ENCODE peak calls at places on chromosomes 6 and 20, in nine cellular contexts. One of them, this sample, is unnamed.

GRCh38 chr20:24964518-24964838 is 15.4 kb downstream of the CST7 start:
- DNase-seq in brain pericyte: no peak
- DNase-seq in amygdala: no peak
- DNase-seq in GM12878: no peak
- DNase-seq in HEK293T: no peak
- DNase-seq in astrocyte of the hippocampus: no peak
- DNase-seq in T-helper 9 cell: no peak
- DNase-seq in gastrocnemius medialis: no peak
- DNase-seq in T-helper 17 cell: no peak
- DNase-seq in this sample: no peak

GRCh38 chr20:62649140-62649539 is 6.8 kb downstream of the SLCO4A1 start:
- DNase-seq in astrocyte of the hippocampus: no peak
- DNase-seq in amygdala: no peak
- DNase-seq in HEK293T: no peak
- DNase-seq in brain pericyte: no peak
- DNase-seq in GM12878: no peak
- DNase-seq in T-helper 17 cell: no peak
- DNase-seq in gastrocnemius medialis: no peak
- DNase-seq in T-helper 9 cell: no peak
- DNase-seq in this sample: no peak

GRCh38 chr20:50083034-50083433 is 29.9 kb downstream of the UBE2V1 start:
- DNase-seq in amygdala: no peak
- DNase-seq in GM12878: no peak
- DNase-seq in T-helper 17 cell: no peak
- DNase-seq in astrocyte of the hippocampus: no peak
- DNase-seq in brain pericyte: no peak
- DNase-seq in gastrocnemius medialis: no peak
- DNase-seq in T-helper 9 cell: no peak
- DNase-seq in HEK293T: no peak
- DNase-seq in this sample: no peak

GRCh38 chr6:44179072-44179536 is 20.5 kb downstream of the CAPN11 start:
- DNase-seq in T-helper 9 cell: no peak
- DNase-seq in amygdala: no peak
- DNase-seq in brain pericyte: no peak
- DNase-seq in gastrocnemius medialis: no peak
- DNase-seq in HEK293T: no peak
- DNase-seq in astrocyte of the hippocampus: no peak
- DNase-seq in GM12878: no peak
- DNase-seq in T-helper 17 cell: no peak
- DNase-seq in this sample: peak; percentile 13

GRCh38 chr20:13139459-13140150 is 81.5 kb upstream of the ISM1 start:
- DNase-seq in GM12878: no peak
- DNase-seq in T-helper 17 cell: no peak
- DNase-seq in gastrocnemius medialis: no peak
- DNase-seq in HEK293T: no peak
- DNase-seq in amygdala: no peak
- DNase-seq in astrocyte of the hippocampus: no peak
- DNase-seq in T-helper 9 cell: no peak
- DNase-seq in brain pericyte: no peak
- DNase-seq in this sample: no peak

GRCh38 chr6:30836431-30836866 is 47.9 kb upstream of the DDR1 start:
- DNase-seq in amygdala: no peak
- DNase-seq in astrocyte of the hippocampus: peak; percentile 91
- DNase-seq in T-helper 9 cell: no peak
- DNase-seq in brain pericyte: no peak
- DNase-seq in GM12878: no peak
- DNase-seq in gastrocnemius medialis: peak; percentile 55
- DNase-seq in T-helper 17 cell: no peak
- DNase-seq in HEK293T: no peak
- DNase-seq in this sample: peak; percentile 64

GRCh38 chr6:6379573-6379972 is 59.1 kb upstream of the F13A1 start:
- DNase-seq in gastrocnemius medialis: no peak
- DNase-seq in T-helper 9 cell: no peak
- DNase-seq in astrocyte of the hippocampus: peak; percentile 11
- DNase-seq in brain pericyte: no peak
- DNase-seq in T-helper 17 cell: no peak
- DNase-seq in amygdala: no peak
- DNase-seq in GM12878: peak; percentile 24
- DNase-seq in HEK293T: peak; percentile 33
- DNase-seq in this sample: no peak

GRCh38 chr6:110538416-110539060 is 62.1 kb upstream of the SLC22A16 start:
- DNase-seq in gastrocnemius medialis: no peak
- DNase-seq in brain pericyte: no peak
- DNase-seq in HEK293T: no peak
- DNase-seq in amygdala: no peak
- DNase-seq in T-helper 17 cell: no peak
- DNase-seq in GM12878: no peak
- DNase-seq in T-helper 9 cell: no peak
- DNase-seq in astrocyte of the hippocampus: no peak
- DNase-seq in this sample: no peak

GRCh38 chr6:7292856-7293255 is 20.1 kb downstream of the SSR1 start:
- DNase-seq in gastrocnemius medialis: no peak
- DNase-seq in brain pericyte: no peak
- DNase-seq in GM12878: no peak
- DNase-seq in HEK293T: no peak
- DNase-seq in amygdala: no peak
- DNase-seq in T-helper 9 cell: no peak
- DNase-seq in astrocyte of the hippocampus: no peak
- DNase-seq in T-helper 17 cell: no peak
- DNase-seq in this sample: no peak

GRCh38 chr6:130993292-130993765 is 69.7 kb downstream of the EPB41L2 start:
- DNase-seq in GM12878: no peak
- DNase-seq in gastrocnemius medialis: no peak
- DNase-seq in T-helper 9 cell: no peak
- DNase-seq in brain pericyte: no peak
- DNase-seq in astrocyte of the hippocampus: no peak
- DNase-seq in HEK293T: no peak
- DNase-seq in T-helper 17 cell: no peak
- DNase-seq in amygdala: no peak
- DNase-seq in this sample: no peak

GRCh38 chr6:118764766-118765165 is 113.4 kb upstream of the CEP85L start:
- DNase-seq in astrocyte of the hippocampus: no peak
- DNase-seq in GM12878: no peak
- DNase-seq in HEK293T: no peak
- DNase-seq in gastrocnemius medialis: no peak
- DNase-seq in brain pericyte: no peak
- DNase-seq in T-helper 9 cell: no peak
- DNase-seq in T-helper 17 cell: no peak
- DNase-seq in amygdala: no peak
- DNase-seq in this sample: no peak

GRCh38 chr6:169783971-169784930 is 32.8 kb downstream of the ERMARD start:
- DNase-seq in HEK293T: no peak
- DNase-seq in gastrocnemius medialis: no peak
- DNase-seq in T-helper 17 cell: no peak
- DNase-seq in T-helper 9 cell: no peak
- DNase-seq in brain pericyte: no peak
- DNase-seq in GM12878: no peak
- DNase-seq in astrocyte of the hippocampus: peak; percentile 57
- DNase-seq in amygdala: no peak
- DNase-seq in this sample: no peak

GRCh38 chr6:146950351-146950835 is 253.8 kb upstream of the STXBP5 start:
- DNase-seq in brain pericyte: no peak
- DNase-seq in gastrocnemius medialis: no peak
- DNase-seq in astrocyte of the hippocampus: no peak
- DNase-seq in T-helper 17 cell: no peak
- DNase-seq in HEK293T: no peak
- DNase-seq in amygdala: no peak
- DNase-seq in GM12878: no peak
- DNase-seq in T-helper 9 cell: no peak
- DNase-seq in this sample: peak; percentile 7

GRCh38 chr6:101399627-101399955 is 6.1 kb downstream of the GRIK2 start:
- DNase-seq in brain pericyte: no peak
- DNase-seq in T-helper 17 cell: no peak
- DNase-seq in HEK293T: no peak
- DNase-seq in GM12878: no peak
- DNase-seq in astrocyte of the hippocampus: peak; percentile 33
- DNase-seq in amygdala: no peak
- DNase-seq in gastrocnemius medialis: no peak
- DNase-seq in T-helper 9 cell: no peak
- DNase-seq in this sample: no peak

GRCh38 chr6:160735523-160735922 is 33.5 kb downstream of the PLG start:
- DNase-seq in amygdala: no peak
- DNase-seq in T-helper 9 cell: no peak
- DNase-seq in T-helper 17 cell: no peak
- DNase-seq in gastrocnemius medialis: no peak
- DNase-seq in GM12878: peak; percentile 48
- DNase-seq in brain pericyte: no peak
- DNase-seq in astrocyte of the hippocampus: no peak
- DNase-seq in HEK293T: no peak
- DNase-seq in this sample: no peak

GRCh38 chr6:43945778-43946100 is 175.7 kb downstream of the VEGFA start:
- DNase-seq in GM12878: no peak
- DNase-seq in amygdala: no peak
- DNase-seq in T-helper 9 cell: no peak
- DNase-seq in T-helper 17 cell: no peak
- DNase-seq in astrocyte of the hippocampus: no peak
- DNase-seq in brain pericyte: no peak
- DNase-seq in gastrocnemius medialis: no peak
- DNase-seq in HEK293T: no peak
- DNase-seq in this sample: no peak

GRCh38 chr6:113411006-113411405 is 446.1 kb upstream of the MARCKS start:
- DNase-seq in T-helper 9 cell: no peak
- DNase-seq in brain pericyte: no peak
- DNase-seq in GM12878: no peak
- DNase-seq in amygdala: no peak
- DNase-seq in gastrocnemius medialis: no peak
- DNase-seq in HEK293T: no peak
- DNase-seq in T-helper 17 cell: no peak
- DNase-seq in astrocyte of the hippocampus: no peak
- DNase-seq in this sample: no peak

GRCh38 chr6:67244037-67244436 is 1391.0 kb upstream of the ADGRB3 start:
- DNase-seq in T-helper 17 cell: no peak
- DNase-seq in brain pericyte: no peak
- DNase-seq in HEK293T: no peak
- DNase-seq in T-helper 9 cell: no peak
- DNase-seq in astrocyte of the hippocampus: no peak
- DNase-seq in amygdala: no peak
- DNase-seq in gastrocnemius medialis: no peak
- DNase-seq in GM12878: no peak
- DNase-seq in this sample: no peak

GRCh38 chr6:3226422-3227362 is 761 bp downstream of the TUBB2B start:
- DNase-seq in T-helper 17 cell: no peak
- DNase-seq in HEK293T: peak; percentile 66
- DNase-seq in gastrocnemius medialis: no peak
- DNase-seq in T-helper 9 cell: peak; percentile 16
- DNase-seq in amygdala: peak; percentile 60
- DNase-seq in GM12878: no peak
- DNase-seq in brain pericyte: no peak
- DNase-seq in astrocyte of the hippocampus: peak; percentile 90
- DNase-seq in this sample: no peak

GRCh38 chr6:10831609-10832008 is 6.7 kb downstream of the MAK start:
- DNase-seq in T-helper 9 cell: no peak
- DNase-seq in GM12878: no peak
- DNase-seq in amygdala: no peak
- DNase-seq in astrocyte of the hippocampus: no peak
- DNase-seq in gastrocnemius medialis: no peak
- DNase-seq in brain pericyte: no peak
- DNase-seq in HEK293T: no peak
- DNase-seq in T-helper 17 cell: no peak
- DNase-seq in this sample: no peak

GRCh38 chr6:157428418-157429202 is 47.6 kb downstream of the ZDHHC14 start:
- DNase-seq in brain pericyte: no peak
- DNase-seq in gastrocnemius medialis: no peak
- DNase-seq in T-helper 17 cell: no peak
- DNase-seq in HEK293T: no peak
- DNase-seq in amygdala: no peak
- DNase-seq in astrocyte of the hippocampus: no peak
- DNase-seq in GM12878: no peak
- DNase-seq in T-helper 9 cell: no peak
- DNase-seq in this sample: peak; percentile 62

GRCh38 chr6:105771313-105771970 is 314.7 kb upstream of the PRDM1 start:
- DNase-seq in brain pericyte: no peak
- DNase-seq in GM12878: no peak
- DNase-seq in gastrocnemius medialis: no peak
- DNase-seq in astrocyte of the hippocampus: no peak
- DNase-seq in T-helper 17 cell: no peak
- DNase-seq in T-helper 9 cell: no peak
- DNase-seq in amygdala: no peak
- DNase-seq in HEK293T: no peak
- DNase-seq in this sample: no peak

GRCh38 chr6:7974932-7975763 is 64.6 kb upstream of the TXNDC5 start:
- DNase-seq in T-helper 17 cell: no peak
- DNase-seq in GM12878: no peak
- DNase-seq in HEK293T: peak; percentile 27
- DNase-seq in astrocyte of the hippocampus: peak; percentile 94
- DNase-seq in brain pericyte: no peak
- DNase-seq in T-helper 9 cell: no peak
- DNase-seq in gastrocnemius medialis: peak; percentile 74
- DNase-seq in amygdala: peak; percentile 86
- DNase-seq in this sample: peak; percentile 98

GRCh38 chr6:35442693-35443092 is 9.4 kb upstream of the FANCE start:
- DNase-seq in T-helper 9 cell: no peak
- DNase-seq in GM12878: no peak
- DNase-seq in astrocyte of the hippocampus: no peak
- DNase-seq in T-helper 17 cell: no peak
- DNase-seq in HEK293T: no peak
- DNase-seq in amygdala: no peak
- DNase-seq in gastrocnemius medialis: no peak
- DNase-seq in brain pericyte: no peak
- DNase-seq in this sample: no peak

This sample was measured in MCF 10A.